ENCODE peak calls at places on chromosomes 4 and X, in nine cellular contexts. J, G, V, B, M, R, Y, E and D are unnamed samples.
A peak's percentile ranks its signal among the peaks of the same experiment; 100 is the strongest.

GRCh38 chr4:98642991-98643426 is 15.4 kb downstream of the TSPAN5 start:
- DNase-seq in J (peak; percentile 59), G (no peak), V (no peak), B (no peak), M (no peak), R (no peak), Y (peak; percentile 51), E (no peak), D (no peak)

GRCh38 chrX:7316887-7317286 is 168.9 kb upstream of the PUDP start:
- DNase-seq in J (peak; percentile 83), G (no peak), V (no peak), B (no peak), M (no peak), R (no peak), Y (no peak), E (no peak), D (no peak)

GRCh38 chr4:86496094-86497060 is 97.7 kb upstream of the PTPN13 start:
- DNase-seq in J (peak; percentile 42), G (peak; percentile 34), V (no peak), B (no peak), M (no peak), R (peak; percentile 7), Y (peak; percentile 2), E (no peak), D (peak; percentile 7)

GRCh38 chr4:1243451-1244080 is 5.4 kb downstream of the CTBP1 start:
- DNase-seq in J (no peak), G (peak; percentile 15), V (peak; percentile 75), B (no peak), M (peak; percentile 8), R (no peak), Y (no peak), E (no peak), D (no peak)

GRCh38 chrX:16839852-16840460 is 30.2 kb downstream of the RBBP7 start:
- DNase-seq in J (peak; percentile 74), G (peak; percentile 61), V (no peak), B (no peak), M (no peak), R (no peak), Y (peak; percentile 64), E (no peak), D (no peak)

GRCh38 chr4:173651651-173652282 is 121.7 kb upstream of the HAND2 start:
- DNase-seq in J (no peak), G (no peak), V (no peak), B (no peak), M (no peak), R (no peak), Y (no peak), E (no peak), D (no peak)

GRCh38 chr4:143700060-143700419 is 435 bp downstream of the FREM3 start:
- DNase-seq in J (no peak), G (no peak), V (peak; percentile 67), B (peak; percentile 52), M (no peak), R (no peak), Y (peak; percentile 5), E (no peak), D (no peak)

GRCh38 chr4:16024009-16024408 is 59.8 kb downstream of the PROM1 start:
- DNase-seq in J (peak; percentile 60), G (no peak), V (no peak), B (no peak), M (no peak), R (no peak), Y (peak; percentile 5), E (no peak), D (no peak)

GRCh38 chrX:100512471-100512870 is 72.3 kb upstream of the TNMD start:
- DNase-seq in J (no peak), G (no peak), V (no peak), B (no peak), M (no peak), R (no peak), Y (no peak), E (no peak), D (peak; percentile 5)

GRCh38 chrX:10189317-10190268 is 32.8 kb downstream of the CLCN4 start:
- DNase-seq in J (peak; percentile 33), G (peak; percentile 78), V (peak; percentile 90), B (peak; percentile 68), M (peak; percentile 51), R (peak; percentile 60), Y (peak; percentile 46), E (peak; percentile 92), D (no peak)

GRCh38 chr4:59960143-59960542 is 1240.0 kb upstream of the ADGRL3 start:
- DNase-seq in J (no peak), G (no peak), V (no peak), B (peak; percentile 56), M (no peak), R (no peak), Y (no peak), E (no peak), D (no peak)

GRCh38 chr4:38333219-38333618 is 330.8 kb upstream of the KLF3 start:
- DNase-seq in J (no peak), G (no peak), V (no peak), B (no peak), M (no peak), R (no peak), Y (no peak), E (no peak), D (no peak)

GRCh38 chrX:1321689-1322088 is 14.9 kb upstream of the IL3RA start:
- DNase-seq in J (no peak), G (no peak), V (no peak), B (no peak), M (no peak), R (no peak), Y (no peak), E (no peak), D (no peak)

GRCh38 chr4:173518419-173519102 is 11.5 kb downstream of the HAND2 start:
- DNase-seq in J (no peak), G (no peak), V (no peak), B (no peak), M (no peak), R (no peak), Y (no peak), E (no peak), D (no peak)

GRCh38 chrX:69109706-69110635 is 55.3 kb downstream of the PJA1 start:
- DNase-seq in J (peak; percentile 17), G (peak; percentile 26), V (no peak), B (no peak), M (peak; percentile 13), R (no peak), Y (peak; percentile 81), E (no peak), D (no peak)

GRCh38 chr4:104408893-104409292 is 85.8 kb downstream of the CXXC4 start:
- DNase-seq in J (no peak), G (no peak), V (no peak), B (no peak), M (no peak), R (no peak), Y (no peak), E (no peak), D (no peak)

GRCh38 chr4:84966382-84967291 is at the start of gene WDFY3:
- DNase-seq in J (peak; percentile 84), G (peak; percentile 81), V (peak; percentile 91), B (peak; percentile 90), M (peak; percentile 70), R (no peak), Y (peak; percentile 81), E (peak; percentile 14), D (peak; percentile 13)

GRCh38 chr4:138868562-138868961 is 147.0 kb upstream of the NOCT start:
- DNase-seq in J (no peak), G (peak; percentile 48), V (no peak), B (no peak), M (no peak), R (no peak), Y (no peak), E (no peak), D (no peak)

GRCh38 chrX:125998432-125998831 is 167.7 kb downstream of the DCAF12L2 start:
- DNase-seq in J (no peak), G (no peak), V (no peak), B (no peak), M (no peak), R (no peak), Y (no peak), E (no peak), D (no peak)

GRCh38 chr4:164700471-164700870 is 53.5 kb upstream of the SMIM31 start:
- DNase-seq in J (no peak), G (no peak), V (peak; percentile 60), B (no peak), M (no peak), R (no peak), Y (peak; percentile 5), E (no peak), D (no peak)

GRCh38 chrX:47644557-47645091 is 5.7 kb downstream of the ELK1 start:
- DNase-seq in J (peak; percentile 26), G (no peak), V (no peak), B (no peak), M (no peak), R (no peak), Y (no peak), E (no peak), D (no peak)

GRCh38 chrX:3550160-3550765 is 163.2 kb downstream of the PRKX start:
- DNase-seq in J (no peak), G (no peak), V (no peak), B (no peak), M (no peak), R (no peak), Y (no peak), E (no peak), D (no peak)

GRCh38 chrX:26373829-26374228 is 157.9 kb downstream of the MAGEB5 start:
- DNase-seq in J (no peak), G (no peak), V (no peak), B (no peak), M (no peak), R (no peak), Y (no peak), E (no peak), D (no peak)

GRCh38 chr4:74109894-74110605 is 11.1 kb upstream of the CXCL2 start:
- DNase-seq in J (peak; percentile 82), G (no peak), V (no peak), B (no peak), M (no peak), R (no peak), Y (peak; percentile 72), E (no peak), D (no peak)

GRCh38 chr4:15757084-15757483 is 21.0 kb upstream of the CD38 start:
- DNase-seq in J (no peak), G (no peak), V (no peak), B (no peak), M (no peak), R (no peak), Y (no peak), E (no peak), D (no peak)

GRCh38 chrX:115449742-115450141 is 111.2 kb upstream of the PLS3 start:
- DNase-seq in J (peak; percentile 9), G (peak; percentile 68), V (no peak), B (peak; percentile 63), M (peak; percentile 30), R (no peak), Y (peak; percentile 14), E (no peak), D (no peak)

GRCh38 chr4:93751410-93751809 is 77.1 kb upstream of the ATOH1 start:
- DNase-seq in J (no peak), G (no peak), V (no peak), B (no peak), M (no peak), R (no peak), Y (no peak), E (no peak), D (no peak)